ENCODE peak calls at places on chromosomes 13 and 19, in nine cellular contexts. One of them, this sample, is unnamed.

GRCh38 chr19:39303373-39304184 is 7.4 kb downstream of the IFNL1 start:
- DNase-seq in AG04449: no peak
- DNase-seq in psoas muscle: no peak
- DNase-seq in foreskin fibroblast: no peak
- DNase-seq in heart left ventricle: no peak
- DNase-seq in heart right ventricle: no peak
- DNase-seq in PC-3: no peak
- DNase-seq in kidney epithelial cell: no peak
- DNase-seq in AG09309: no peak
- DNase-seq in this sample: no peak

GRCh38 chr13:94309997-94310842 is 169.3 kb downstream of the DCT start:
- DNase-seq in AG04449: peak
- DNase-seq in foreskin fibroblast: peak
- DNase-seq in kidney epithelial cell: peak
- DNase-seq in PC-3: peak
- DNase-seq in AG09309: peak
- DNase-seq in heart left ventricle: no peak
- DNase-seq in psoas muscle: no peak
- DNase-seq in heart right ventricle: no peak
- DNase-seq in this sample: peak

GRCh38 chr19:35013820-35014754 is 14.0 kb downstream of the GRAMD1A start:
- DNase-seq in heart left ventricle: no peak
- DNase-seq in psoas muscle: no peak
- DNase-seq in heart right ventricle: no peak
- DNase-seq in kidney epithelial cell: no peak
- DNase-seq in foreskin fibroblast: no peak
- DNase-seq in AG09309: no peak
- DNase-seq in AG04449: no peak
- DNase-seq in PC-3: no peak
- DNase-seq in this sample: no peak

GRCh38 chr13:88926890-88927502 is 1255.8 kb downstream of the SLITRK5 start:
- DNase-seq in PC-3: no peak
- DNase-seq in foreskin fibroblast: no peak
- DNase-seq in AG04449: no peak
- DNase-seq in psoas muscle: no peak
- DNase-seq in heart right ventricle: no peak
- DNase-seq in heart left ventricle: peak
- DNase-seq in kidney epithelial cell: no peak
- DNase-seq in AG09309: no peak
- DNase-seq in this sample: no peak

GRCh38 chr13:76043882-76044281 is 407.8 kb downstream of the LMO7 start:
- DNase-seq in kidney epithelial cell: no peak
- DNase-seq in heart left ventricle: no peak
- DNase-seq in psoas muscle: no peak
- DNase-seq in PC-3: no peak
- DNase-seq in AG04449: no peak
- DNase-seq in heart right ventricle: no peak
- DNase-seq in foreskin fibroblast: no peak
- DNase-seq in AG09309: no peak
- DNase-seq in this sample: no peak

GRCh38 chr19:43455321-43456113 is 9.9 kb downstream of the LYPD3 start:
- DNase-seq in foreskin fibroblast: no peak
- DNase-seq in PC-3: peak
- DNase-seq in heart left ventricle: no peak
- DNase-seq in kidney epithelial cell: no peak
- DNase-seq in AG04449: no peak
- DNase-seq in psoas muscle: no peak
- DNase-seq in AG09309: no peak
- DNase-seq in heart right ventricle: no peak
- DNase-seq in this sample: no peak

GRCh38 chr13:22757530-22758120 is 423.2 kb upstream of the SGCG start:
- DNase-seq in heart right ventricle: no peak
- DNase-seq in AG04449: no peak
- DNase-seq in PC-3: peak
- DNase-seq in foreskin fibroblast: peak
- DNase-seq in AG09309: no peak
- DNase-seq in heart left ventricle: no peak
- DNase-seq in kidney epithelial cell: no peak
- DNase-seq in psoas muscle: no peak
- DNase-seq in this sample: peak

GRCh38 chr19:50485284-50485955 is 8.8 kb upstream of the GARIN5A start:
- DNase-seq in heart right ventricle: no peak
- DNase-seq in foreskin fibroblast: no peak
- DNase-seq in PC-3: no peak
- DNase-seq in kidney epithelial cell: no peak
- DNase-seq in psoas muscle: no peak
- DNase-seq in AG04449: no peak
- DNase-seq in AG09309: no peak
- DNase-seq in heart left ventricle: peak
- DNase-seq in this sample: no peak

GRCh38 chr19:35459414-35460082 is 11.5 kb downstream of the FFAR2 start:
- DNase-seq in AG04449: no peak
- DNase-seq in heart left ventricle: peak
- DNase-seq in psoas muscle: peak
- DNase-seq in AG09309: no peak
- DNase-seq in heart right ventricle: peak
- DNase-seq in foreskin fibroblast: peak
- DNase-seq in kidney epithelial cell: no peak
- DNase-seq in PC-3: no peak
- DNase-seq in this sample: peak

GRCh38 chr13:100662470-100663211 is 12.0 kb downstream of the TMTC4 start:
- DNase-seq in kidney epithelial cell: no peak
- DNase-seq in heart right ventricle: no peak
- DNase-seq in heart left ventricle: no peak
- DNase-seq in psoas muscle: no peak
- DNase-seq in PC-3: no peak
- DNase-seq in AG04449: no peak
- DNase-seq in AG09309: no peak
- DNase-seq in foreskin fibroblast: no peak
- DNase-seq in this sample: no peak

GRCh38 chr13:99217461-99218101 is 16.9 kb downstream of the UBAC2 start:
- DNase-seq in PC-3: no peak
- DNase-seq in foreskin fibroblast: no peak
- DNase-seq in AG09309: no peak
- DNase-seq in kidney epithelial cell: no peak
- DNase-seq in heart right ventricle: no peak
- DNase-seq in heart left ventricle: peak
- DNase-seq in psoas muscle: no peak
- DNase-seq in AG04449: no peak
- DNase-seq in this sample: no peak

GRCh38 chr13:104460553-104460952 is 1394.3 kb upstream of the SLC10A2 start:
- DNase-seq in PC-3: peak
- DNase-seq in psoas muscle: no peak
- DNase-seq in heart left ventricle: no peak
- DNase-seq in foreskin fibroblast: peak
- DNase-seq in AG09309: no peak
- DNase-seq in AG04449: no peak
- DNase-seq in heart right ventricle: no peak
- DNase-seq in kidney epithelial cell: no peak
- DNase-seq in this sample: peak

GRCh38 chr13:79246575-79246949 is 159.5 kb downstream of the RBM26 start:
- DNase-seq in heart right ventricle: no peak
- DNase-seq in foreskin fibroblast: no peak
- DNase-seq in AG04449: no peak
- DNase-seq in AG09309: no peak
- DNase-seq in kidney epithelial cell: no peak
- DNase-seq in heart left ventricle: no peak
- DNase-seq in psoas muscle: no peak
- DNase-seq in PC-3: peak
- DNase-seq in this sample: no peak
- TF ChIP-seq CTCF in heart right ventricle: no peak
- TF ChIP-seq CTCF in foreskin fibroblast: no peak
- TF ChIP-seq CTCF in AG04449: no peak
- TF ChIP-seq CTCF in AG09309: no peak
- TF ChIP-seq CTCF in kidney epithelial cell: peak
- TF ChIP-seq CTCF in heart left ventricle: no peak
- TF ChIP-seq CTCF in psoas muscle: no peak
- TF ChIP-seq CTCF in PC-3: no peak
- TF ChIP-seq CTCF in this sample: no peak

GRCh38 chr13:32682740-32683139 is 96.5 kb downstream of the PDS5B start:
- DNase-seq in heart left ventricle: no peak
- DNase-seq in kidney epithelial cell: no peak
- DNase-seq in psoas muscle: no peak
- DNase-seq in AG09309: no peak
- DNase-seq in PC-3: no peak
- DNase-seq in heart right ventricle: no peak
- DNase-seq in AG04449: no peak
- DNase-seq in foreskin fibroblast: no peak
- DNase-seq in this sample: no peak

GRCh38 chr13:32676242-32676641 is 90.0 kb downstream of the PDS5B start:
- DNase-seq in PC-3: no peak
- DNase-seq in AG09309: no peak
- DNase-seq in AG04449: peak
- DNase-seq in heart right ventricle: no peak
- DNase-seq in psoas muscle: no peak
- DNase-seq in heart left ventricle: no peak
- DNase-seq in kidney epithelial cell: no peak
- DNase-seq in foreskin fibroblast: no peak
- DNase-seq in this sample: no peak

GRCh38 chr13:32687275-32687674 is 101.0 kb downstream of the PDS5B start:
- DNase-seq in foreskin fibroblast: no peak
- DNase-seq in PC-3: no peak
- DNase-seq in kidney epithelial cell: no peak
- DNase-seq in AG04449: no peak
- DNase-seq in psoas muscle: no peak
- DNase-seq in heart right ventricle: no peak
- DNase-seq in AG09309: no peak
- DNase-seq in heart left ventricle: no peak
- DNase-seq in this sample: no peak

DNA sequence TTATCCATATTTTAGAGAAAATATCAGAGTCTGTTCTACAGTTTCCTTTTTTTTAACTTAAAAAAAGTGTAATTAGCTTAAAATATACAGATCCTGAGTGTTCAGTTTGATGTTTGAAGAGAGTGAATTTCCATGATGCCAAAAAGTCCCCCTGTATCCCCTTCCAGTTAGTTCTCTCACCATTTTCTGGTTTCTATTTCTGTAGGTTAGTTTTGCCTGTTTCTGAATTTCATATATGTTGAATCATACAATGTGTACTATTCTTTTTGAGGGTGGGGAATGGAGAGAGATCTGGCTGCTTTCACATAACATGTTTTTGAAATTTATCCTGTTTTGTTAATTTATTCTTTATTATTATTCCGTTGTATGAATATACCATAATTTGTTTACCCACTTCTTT is 95.9 kb downstream of the PDS5B start:
- DNase-seq in psoas muscle: no peak
- DNase-seq in PC-3: no peak
- DNase-seq in AG09309: no peak
- DNase-seq in kidney epithelial cell: no peak
- DNase-seq in heart left ventricle: no peak
- DNase-seq in heart right ventricle: no peak
- DNase-seq in AG04449: no peak
- DNase-seq in foreskin fibroblast: no peak
- DNase-seq in this sample: no peak
- H3K4me3 ChIP-seq in psoas muscle: no peak
- H3K4me3 ChIP-seq in PC-3: no peak
- H3K4me3 ChIP-seq in AG09309: no peak
- H3K4me3 ChIP-seq in kidney epithelial cell: no peak
- H3K4me3 ChIP-seq in heart left ventricle: no peak
- H3K4me3 ChIP-seq in heart right ventricle: no peak
- H3K4me3 ChIP-seq in AG04449: no peak
- H3K4me3 ChIP-seq in foreskin fibroblast: no peak
- H3K4me3 ChIP-seq in this sample: no peak

GRCh38 chr19:44847144-44848035 is 1.3 kb downstream of the NECTIN2 start:
- DNase-seq in psoas muscle: peak
- DNase-seq in heart left ventricle: peak
- DNase-seq in PC-3: peak
- DNase-seq in heart right ventricle: peak
- DNase-seq in AG09309: no peak
- DNase-seq in kidney epithelial cell: no peak
- DNase-seq in foreskin fibroblast: peak
- DNase-seq in AG04449: no peak
- DNase-seq in this sample: peak
- TF ChIP-seq CTCF in psoas muscle: no peak
- TF ChIP-seq CTCF in heart left ventricle: no peak
- TF ChIP-seq CTCF in PC-3: no peak
- TF ChIP-seq CTCF in heart right ventricle: no peak
- TF ChIP-seq CTCF in AG09309: no peak
- TF ChIP-seq CTCF in kidney epithelial cell: no peak
- TF ChIP-seq CTCF in foreskin fibroblast: no peak
- TF ChIP-seq CTCF in AG04449: no peak
- TF ChIP-seq CTCF in this sample: no peak

GRCh38 chr19:7268737-7269098 is 25.5 kb downstream of the INSR start:
- DNase-seq in heart right ventricle: no peak
- DNase-seq in heart left ventricle: no peak
- DNase-seq in AG09309: no peak
- DNase-seq in foreskin fibroblast: no peak
- DNase-seq in AG04449: no peak
- DNase-seq in kidney epithelial cell: no peak
- DNase-seq in psoas muscle: no peak
- DNase-seq in PC-3: no peak
- DNase-seq in this sample: no peak

GRCh38 chr19:7267792-7268736 is 26.1 kb downstream of the INSR start:
- DNase-seq in kidney epithelial cell: no peak
- DNase-seq in heart left ventricle: no peak
- DNase-seq in heart right ventricle: no peak
- DNase-seq in AG09309: no peak
- DNase-seq in PC-3: no peak
- DNase-seq in foreskin fibroblast: no peak
- DNase-seq in AG04449: no peak
- DNase-seq in psoas muscle: no peak
- DNase-seq in this sample: no peak

GRCh38 chr19:7272856-7273578 is 21.2 kb downstream of the INSR start:
- DNase-seq in psoas muscle: no peak
- DNase-seq in kidney epithelial cell: no peak
- DNase-seq in heart left ventricle: no peak
- DNase-seq in AG09309: peak
- DNase-seq in AG04449: no peak
- DNase-seq in heart right ventricle: no peak
- DNase-seq in PC-3: no peak
- DNase-seq in foreskin fibroblast: no peak
- DNase-seq in this sample: peak
- H3K4me3 ChIP-seq in psoas muscle: no peak
- H3K4me3 ChIP-seq in kidney epithelial cell: no peak
- H3K4me3 ChIP-seq in heart left ventricle: no peak
- H3K4me3 ChIP-seq in AG09309: no peak
- H3K4me3 ChIP-seq in AG04449: no peak
- H3K4me3 ChIP-seq in heart right ventricle: no peak
- H3K4me3 ChIP-seq in PC-3: no peak
- H3K4me3 ChIP-seq in foreskin fibroblast: no peak
- H3K4me3 ChIP-seq in this sample: no peak

GRCh38 chr19:1383014-1383310 is 745 bp upstream of the NDUFS7 start:
- DNase-seq in PC-3: no peak
- DNase-seq in psoas muscle: no peak
- DNase-seq in heart left ventricle: no peak
- DNase-seq in AG09309: no peak
- DNase-seq in AG04449: peak
- DNase-seq in heart right ventricle: no peak
- DNase-seq in foreskin fibroblast: no peak
- DNase-seq in kidney epithelial cell: no peak
- DNase-seq in this sample: no peak
- TF ChIP-seq CTCF in PC-3: no peak
- TF ChIP-seq CTCF in psoas muscle: no peak
- TF ChIP-seq CTCF in heart left ventricle: no peak
- TF ChIP-seq CTCF in AG09309: no peak
- TF ChIP-seq CTCF in AG04449: no peak
- TF ChIP-seq CTCF in heart right ventricle: no peak
- TF ChIP-seq CTCF in foreskin fibroblast: no peak
- TF ChIP-seq CTCF in kidney epithelial cell: no peak
- TF ChIP-seq CTCF in this sample: no peak